ENCODE peak calls at places on chromosomes 16 and 17, in seven cellular contexts. A, K, H, J, V, B and P are unnamed samples.

GRCh38 chr16:84735846-84736586 is 36.2 kb downstream of the USP10 start:
- DNase-seq in A (no peak), K (no peak), H (peak; percentile 49), J (peak; percentile 74), V (peak; percentile 41), B (no peak), P (no peak)

GRCh38 chr17:66691644-66692500 is 143.0 kb upstream of the CACNG5 start:
- DNase-seq in A (no peak), K (peak; percentile 25), H (no peak), J (no peak), V (peak; percentile 91), B (no peak), P (peak; percentile 84)

GRCh38 chr16:76193851-76194620 is 83.2 kb upstream of the CNTNAP4 start:
- DNase-seq in A (no peak), K (no peak), H (no peak), J (no peak), V (no peak), B (no peak), P (no peak)

GRCh38 chr16:6892961-6893360 is 439.7 kb upstream of the RBFOX1 start:
- DNase-seq in A (no peak), K (no peak), H (no peak), J (no peak), V (no peak), B (no peak), P (no peak)

GRCh38 chr17:68909066-68909465 is 46.1 kb downstream of the ABCA8 start:
- DNase-seq in A (peak; percentile 69), K (peak; percentile 86), H (no peak), J (no peak), V (peak; percentile 95), B (peak; percentile 87), P (peak; percentile 66)

GRCh38 chr17:27216836-27217235 is 77.1 kb upstream of the WSB1 start:
- DNase-seq in A (no peak), K (no peak), H (no peak), J (no peak), V (no peak), B (no peak), P (no peak)

GRCh38 chr16:8831450-8832382 is 34.1 kb downstream of the PMM2 start:
- DNase-seq in A (no peak), K (no peak), H (no peak), J (no peak), V (no peak), B (no peak), P (no peak)

GRCh38 chr17:1716912-1717695 is 6.9 kb upstream of the TLCD2 start:
- DNase-seq in A (peak; percentile 95), K (peak; percentile 96), H (peak; percentile 88), J (peak; percentile 83), V (peak; percentile 99), B (peak; percentile 98), P (peak; percentile 99)

GRCh38 chr17:77451894-77452852 is 311.4 kb downstream of the SEC14L1 start:
- DNase-seq in A (peak; percentile 89), K (no peak), H (peak; percentile 44), J (peak; percentile 83), V (peak; percentile 75), B (peak; percentile 94), P (peak; percentile 94)

GRCh38 chr17:42381898-42382297 is 6.3 kb downstream of the STAT3 start:
- DNase-seq in A (no peak), K (no peak), H (no peak), J (no peak), V (no peak), B (no peak), P (no peak)

GRCh38 chr17:79752175-79752574 is 21.4 kb downstream of the ENPP7 start:
- DNase-seq in A (no peak), K (no peak), H (no peak), J (no peak), V (no peak), B (no peak), P (peak; percentile 67)

GRCh38 chr17:21017256-21017655 is 25.6 kb downstream of the USP22 start:
- DNase-seq in A (no peak), K (no peak), H (no peak), J (no peak), V (no peak), B (peak; percentile 56), P (no peak)

GRCh38 chr17:45927247-45927646 is 32.9 kb downstream of the MAPT start:
- DNase-seq in A (no peak), K (no peak), H (no peak), J (no peak), V (no peak), B (no peak), P (no peak)

GRCh38 chr17:74244543-74244942 is 29.5 kb upstream of the DNAI2 start:
- DNase-seq in A (no peak), K (no peak), H (no peak), J (no peak), V (no peak), B (no peak), P (peak; percentile 34)

GRCh38 chr17:78391843-78392242 is 13.4 kb downstream of the PGS1 start:
- DNase-seq in A (no peak), K (no peak), H (no peak), J (no peak), V (peak; percentile 42), B (no peak), P (peak; percentile 86)

GRCh38 chr17:33750943-33751701 is 458.0 kb upstream of the ASIC2 start:
- DNase-seq in A (peak; percentile 71), K (peak; percentile 17), H (no peak), J (peak; percentile 55), V (peak; percentile 70), B (peak; percentile 75), P (no peak)

GRCh38 chr16:5633845-5634440 is 536.3 kb upstream of the EEF2KMT start:
- DNase-seq in A (peak; percentile 8), K (no peak), H (peak; percentile 32), J (no peak), V (peak; percentile 21), B (no peak), P (no peak)

GRCh38 chr16:30757316-30757715 is 4.5 kb downstream of the CFAP119 start:
- DNase-seq in A (no peak), K (no peak), H (no peak), J (no peak), V (no peak), B (peak; percentile 56), P (peak; percentile 27)

GRCh38 chr17:181213-182163 is at the start of gene DOC2B:
- DNase-seq in A (peak; percentile 86), K (no peak), H (no peak), J (peak; percentile 81), V (peak; percentile 16), B (no peak), P (peak; percentile 100)

GRCh38 chr16:83992624-83993023 is 24.6 kb downstream of the NECAB2 start:
- DNase-seq in A (peak; percentile 60), K (peak; percentile 7), H (no peak), J (peak; percentile 55), V (peak; percentile 76), B (no peak), P (peak; percentile 90)

GRCh38 chr17:19343256-19343630 is 19.3 kb downstream of the B9D1 start:
- DNase-seq in A (no peak), K (no peak), H (no peak), J (no peak), V (no peak), B (peak; percentile 60), P (peak; percentile 72)